ENCODE peak calls at places on chromosomes 5 and 9, in six cellular contexts. P is HT1080; R is tibial artery; Y is ACHN; L is GM04504; F is activated naive CD4-positive, alpha-beta T cell treated with Interleukin-2 at 50 U/mL for 16 hours. V is an unnamed sample.

GRCh38 chr9:34600908-34601307 is 11.0 kb downstream of the RPP25L start:
- DNase-seq in P (no peak), R (no peak), Y (no peak), L (no peak), F (no peak), V (no peak)

GRCh38 chr9:36188212-36188611 is 2.5 kb upstream of the CLTA start:
- DNase-seq in P (no peak), R (no peak), Y (no peak), L (no peak), F (no peak), V (no peak)

GRCh38 chr9:87865626-87866025 is 17.1 kb upstream of the SPATA31E1 start:
- DNase-seq in P (no peak), R (no peak), Y (peak), L (no peak), F (no peak), V (no peak)

GRCh38 chr5:90983748-90984147 is 399.4 kb downstream of the ARRDC3 start:
- DNase-seq in P (no peak), R (no peak), Y (no peak), L (no peak), F (no peak), V (no peak)

GRCh38 chr9:136588663-136589464 is 43.0 kb upstream of the NOTCH1 start:
- DNase-seq in P (no peak), R (no peak), Y (no peak), L (no peak), F (no peak), V (no peak)

GRCh38 chr5:775960-776861 is 8.3 kb downstream of the ZDHHC11B start:
- DNase-seq in P (no peak), R (peak), Y (no peak), L (no peak), F (no peak), V (no peak)

GRCh38 chr9:108423493-108423892 is 432.3 kb downstream of the ACTL7B start:
- DNase-seq in P (no peak), R (no peak), Y (no peak), L (no peak), F (no peak), V (no peak)

GRCh38 chr5:60404171-60404570 is 295.8 kb downstream of the DEPDC1B start:
- DNase-seq in P (peak), R (no peak), Y (no peak), L (no peak), F (no peak), V (peak)

GRCh38 chr5:151721812-151722391 is 35.2 kb upstream of the SPARC start:
- DNase-seq in P (no peak), R (no peak), Y (no peak), L (no peak), F (no peak), V (no peak)

GRCh38 chr5:38650540-38651275 is 94.3 kb upstream of the LIFR start:
- DNase-seq in P (peak), R (no peak), Y (peak), L (no peak), F (no peak), V (no peak)

GRCh38 chr9:26262431-26262830 is 584.2 kb upstream of the TUSC1 start:
- DNase-seq in P (no peak), R (no peak), Y (no peak), L (no peak), F (no peak), V (no peak)

GRCh38 chr9:94135222-94135621 is 51.0 kb downstream of the PTPDC1 start:
- DNase-seq in P (peak), R (peak), Y (no peak), L (peak), F (no peak), V (peak)

GRCh38 chr9:79233542-79233941 is 338.2 kb upstream of the TLE4 start:
- DNase-seq in P (peak), R (no peak), Y (peak), L (no peak), F (no peak), V (no peak)

GRCh38 chr5:175826980-175827379 is 44.4 kb upstream of the CPLX2 start:
- DNase-seq in P (no peak), R (no peak), Y (no peak), L (no peak), F (no peak), V (no peak)

GRCh38 chr9:116901260-116901659 is 214.2 kb downstream of the TRIM32 start:
- DNase-seq in P (peak), R (no peak), Y (no peak), L (no peak), F (no peak), V (peak)

GRCh38 chr9:87148391-87149237 is 201.3 kb upstream of the GAS1 start:
- DNase-seq in P (no peak), R (peak), Y (peak), L (peak), F (no peak), V (no peak)

GRCh38 chr5:149237662-149238061 is 34.0 kb upstream of the AFAP1L1 start:
- DNase-seq in P (no peak), R (no peak), Y (no peak), L (no peak), F (no peak), V (no peak)

GRCh38 chr9:20981486-20981885 is 50.0 kb downstream of the HACD4 start:
- DNase-seq in P (peak), R (no peak), Y (no peak), L (peak), F (no peak), V (no peak)

GRCh38 chr9:113596616-113597320 is 133.2 kb downstream of the RGS3 start:
- DNase-seq in P (no peak), R (no peak), Y (no peak), L (no peak), F (no peak), V (no peak)

GRCh38 chr9:117414906-117415583 is at the start of gene ASTN2:
- DNase-seq in P (no peak), R (peak), Y (no peak), L (no peak), F (no peak), V (no peak)

GRCh38 chr9:106816524-106816923 is 46.4 kb upstream of the ZNF462 start:
- DNase-seq in P (no peak), R (no peak), Y (no peak), L (no peak), F (no peak), V (no peak)

GRCh38 chr5:80343067-80343466 is 23.3 kb downstream of the SPZ1 start:
- DNase-seq in P (peak), R (no peak), Y (no peak), L (no peak), F (no peak), V (no peak)

GRCh38 chr5:39775458-39776365 is 350.9 kb upstream of the DAB2 start:
- DNase-seq in P (peak), R (no peak), Y (peak), L (peak), F (no peak), V (peak)

GRCh38 chr5:107428303-107428761 is 242.4 kb downstream of the EFNA5 start:
- DNase-seq in P (no peak), R (no peak), Y (no peak), L (no peak), F (no peak), V (no peak)

GRCh38 chr5:113345261-113345940 is 89.4 kb downstream of the TSSK1B start:
- DNase-seq in P (peak), R (no peak), Y (no peak), L (no peak), F (no peak), V (no peak)

GRCh38 chr5:35922468-35922867 is 16.0 kb downstream of the CAPSL start:
- DNase-seq in P (no peak), R (no peak), Y (no peak), L (no peak), F (no peak), V (no peak)

GRCh38 chr9:74570879-74571512 is 73.9 kb downstream of the RORB start:
- DNase-seq in P (peak), R (no peak), Y (peak), L (no peak), F (no peak), V (no peak)

GRCh38 chr5:38731461-38731860 is 114.4 kb upstream of the OSMR start:
- DNase-seq in P (no peak), R (no peak), Y (no peak), L (no peak), F (no peak), V (no peak)

GRCh38 chr9:80793706-80794105 is 895.6 kb downstream of the TLE1 start:
- DNase-seq in P (no peak), R (no peak), Y (no peak), L (no peak), F (no peak), V (no peak)

GRCh38 chr9:74555015-74555414 is 57.9 kb downstream of the RORB start:
- DNase-seq in P (peak), R (no peak), Y (no peak), L (no peak), F (no peak), V (no peak)

GRCh38 chr5:80219381-80219780 is 36.5 kb downstream of the SERINC5 start:
- DNase-seq in P (no peak), R (no peak), Y (no peak), L (no peak), F (no peak), V (no peak)

GRCh38 chr9:91658513-91659105 is 235.0 kb upstream of the NFIL3 start:
- DNase-seq in P (no peak), R (no peak), Y (no peak), L (no peak), F (no peak), V (no peak)

GRCh38 chr9:121598167-121599000 is 53.0 kb upstream of the DAB2IP start:
- DNase-seq in P (no peak), R (peak), Y (no peak), L (peak), F (no peak), V (no peak)

GRCh38 chr9:103533318-103533717 is 538.2 kb downstream of the CYLC2 start:
- DNase-seq in P (no peak), R (no peak), Y (no peak), L (no peak), F (no peak), V (no peak)

GRCh38 chr9:13110766-13111400 is 168.6 kb downstream of the MPDZ start:
- DNase-seq in P (no peak), R (peak), Y (no peak), L (peak), F (no peak), V (no peak)

V was measured in epithelial cell of proximal tubule.